ENCODE peak calls at places on chromosome 19, in seven cellular contexts. One of them, this sample, is unnamed.
A peak's percentile ranks its signal among the peaks of the same experiment; 100 is the strongest.

GRCh38 chr19:7242601-7243258 is 51.5 kb downstream of the INSR start:
- DNase-seq in PC-9: peak; percentile 79
- DNase-seq in activated CD4-positive, CD25-positive, alpha-beta regulatory T cell treated with anti-CD3 and anti-CD28 coated beads, Interleukin-2, amount 50 U/mL, for 16 hours: no peak
- DNase-seq in mammary epithelial cell: peak; percentile 76
- DNase-seq in stimulated activated naive CD4-positive, alpha-beta T cell treated with Interleukin-2 at 50 U/mL for 16 hours: no peak
- DNase-seq in GDM1: no peak
- DNase-seq in GM13976: peak; percentile 65
- DNase-seq in this sample: no peak

GRCh38 chr19:3440082-3440481 is 40.2 kb downstream of the SMIM24 start:
- DNase-seq in PC-9: no peak
- DNase-seq in stimulated activated naive CD4-positive, alpha-beta T cell treated with Interleukin-2 at 50 U/mL for 16 hours: peak; percentile 39
- DNase-seq in GM13976: peak; percentile 82
- DNase-seq in GDM1: peak; percentile 24
- DNase-seq in mammary epithelial cell: no peak
- DNase-seq in activated CD4-positive, CD25-positive, alpha-beta regulatory T cell treated with anti-CD3 and anti-CD28 coated beads, Interleukin-2, amount 50 U/mL, for 16 hours: no peak
- DNase-seq in this sample: peak; percentile 66

GRCh38 chr19:12647490-12648071 is 19.0 kb downstream of the MAN2B1 start:
- DNase-seq in GM13976: peak; percentile 76
- DNase-seq in PC-9: peak; percentile 13
- DNase-seq in activated CD4-positive, CD25-positive, alpha-beta regulatory T cell treated with anti-CD3 and anti-CD28 coated beads, Interleukin-2, amount 50 U/mL, for 16 hours: no peak
- DNase-seq in mammary epithelial cell: no peak
- DNase-seq in stimulated activated naive CD4-positive, alpha-beta T cell treated with Interleukin-2 at 50 U/mL for 16 hours: no peak
- DNase-seq in GDM1: no peak
- DNase-seq in this sample: no peak

GRCh38 chr19:32404939-32405430 is 585 bp upstream of the DPY19L3 start:
- DNase-seq in stimulated activated naive CD4-positive, alpha-beta T cell treated with Interleukin-2 at 50 U/mL for 16 hours: no peak
- DNase-seq in activated CD4-positive, CD25-positive, alpha-beta regulatory T cell treated with anti-CD3 and anti-CD28 coated beads, Interleukin-2, amount 50 U/mL, for 16 hours: no peak
- DNase-seq in PC-9: no peak
- DNase-seq in mammary epithelial cell: no peak
- DNase-seq in GDM1: no peak
- DNase-seq in GM13976: no peak
- DNase-seq in this sample: no peak

GRCh38 chr19:10915511-10916091 is 12.8 kb downstream of the YIPF2 start:
- DNase-seq in GM13976: no peak
- DNase-seq in activated CD4-positive, CD25-positive, alpha-beta regulatory T cell treated with anti-CD3 and anti-CD28 coated beads, Interleukin-2, amount 50 U/mL, for 16 hours: no peak
- DNase-seq in GDM1: no peak
- DNase-seq in stimulated activated naive CD4-positive, alpha-beta T cell treated with Interleukin-2 at 50 U/mL for 16 hours: no peak
- DNase-seq in PC-9: peak; percentile 53
- DNase-seq in mammary epithelial cell: peak; percentile 75
- DNase-seq in this sample: no peak

GRCh38 chr19:681029-681626 is 4.9 kb downstream of the FSTL3 start:
- DNase-seq in PC-9: no peak
- DNase-seq in mammary epithelial cell: no peak
- DNase-seq in activated CD4-positive, CD25-positive, alpha-beta regulatory T cell treated with anti-CD3 and anti-CD28 coated beads, Interleukin-2, amount 50 U/mL, for 16 hours: no peak
- DNase-seq in GM13976: peak; percentile 97
- DNase-seq in GDM1: no peak
- DNase-seq in stimulated activated naive CD4-positive, alpha-beta T cell treated with Interleukin-2 at 50 U/mL for 16 hours: no peak
- DNase-seq in this sample: peak; percentile 70

GRCh38 chr19:28971513-28971912 is 241.4 kb downstream of the UQCRFS1 start:
- DNase-seq in GM13976: no peak
- DNase-seq in GDM1: no peak
- DNase-seq in stimulated activated naive CD4-positive, alpha-beta T cell treated with Interleukin-2 at 50 U/mL for 16 hours: no peak
- DNase-seq in activated CD4-positive, CD25-positive, alpha-beta regulatory T cell treated with anti-CD3 and anti-CD28 coated beads, Interleukin-2, amount 50 U/mL, for 16 hours: no peak
- DNase-seq in mammary epithelial cell: no peak
- DNase-seq in PC-9: no peak
- DNase-seq in this sample: no peak

GRCh38 chr19:34487651-34488051 is 6.1 kb downstream of the WTIP start:
- DNase-seq in GM13976: no peak
- DNase-seq in stimulated activated naive CD4-positive, alpha-beta T cell treated with Interleukin-2 at 50 U/mL for 16 hours: no peak
- DNase-seq in PC-9: no peak
- DNase-seq in mammary epithelial cell: no peak
- DNase-seq in GDM1: no peak
- DNase-seq in activated CD4-positive, CD25-positive, alpha-beta regulatory T cell treated with anti-CD3 and anti-CD28 coated beads, Interleukin-2, amount 50 U/mL, for 16 hours: no peak
- DNase-seq in this sample: no peak

GRCh38 chr19:32676186-32676894 is 692 bp downstream of the RGS9BP start:
- DNase-seq in activated CD4-positive, CD25-positive, alpha-beta regulatory T cell treated with anti-CD3 and anti-CD28 coated beads, Interleukin-2, amount 50 U/mL, for 16 hours: no peak
- DNase-seq in GM13976: peak; percentile 40
- DNase-seq in stimulated activated naive CD4-positive, alpha-beta T cell treated with Interleukin-2 at 50 U/mL for 16 hours: no peak
- DNase-seq in mammary epithelial cell: peak; percentile 45
- DNase-seq in GDM1: no peak
- DNase-seq in PC-9: no peak
- DNase-seq in this sample: no peak

GRCh38 chr19:12881172-12881808 is at the start of gene DNASE2:
- DNase-seq in GM13976: peak; percentile 98
- DNase-seq in stimulated activated naive CD4-positive, alpha-beta T cell treated with Interleukin-2 at 50 U/mL for 16 hours: peak; percentile 87
- DNase-seq in GDM1: peak; percentile 89
- DNase-seq in PC-9: peak; percentile 93
- DNase-seq in mammary epithelial cell: peak; percentile 95
- DNase-seq in activated CD4-positive, CD25-positive, alpha-beta regulatory T cell treated with anti-CD3 and anti-CD28 coated beads, Interleukin-2, amount 50 U/mL, for 16 hours: peak; percentile 70
- DNase-seq in this sample: peak; percentile 97

This sample was measured in KBM-7.